ENCODE peak calls at places on chromosomes 16 and 17, in nine cellular contexts. A, R, I, D, E, F, T, J and W are unnamed samples.

GRCh38 chr17:31216053-31216751 is 80.8 kb downstream of the OMG start:
- DNase-seq in E (peak), I (no peak), J (no peak), F (peak), D (no peak), T (peak), A (peak), R (no peak), W (no peak)

GRCh38 chr16:88389621-88390160 is 6.9 kb downstream of the ZNF469 start:
- DNase-seq in R (no peak), T (no peak), F (no peak), I (no peak), A (no peak), E (no peak), D (no peak), J (no peak), W (no peak)

GRCh38 chr16:52474679-52475078 is 72.3 kb downstream of the TOX3 start:
- DNase-seq in D (no peak), I (no peak), T (no peak), J (no peak), E (no peak), R (no peak), A (no peak), F (no peak), W (no peak)

GRCh38 chr17:7330099-7331015 is 1.2 kb upstream of the NEURL4 start:
- DNase-seq in R (peak), E (peak), F (peak), I (peak), T (no peak), J (no peak), A (peak), D (peak), W (peak)

GRCh38 chr17:76027159-76027839 is at the start of gene EVPL:
- DNase-seq in A (peak), F (no peak), R (peak), I (no peak), J (no peak), D (no peak), E (no peak), T (no peak), W (no peak)

GRCh38 chr16:85393674-85394510 is 219.2 kb upstream of the GSE1 start:
- DNase-seq in E (no peak), A (no peak), J (peak), D (no peak), T (no peak), R (peak), I (peak), F (peak), W (peak)

GRCh38 chr17:45342871-45343526 is 26.2 kb upstream of the MAP3K14 start:
- DNase-seq in I (no peak), F (no peak), T (no peak), D (no peak), E (no peak), R (no peak), J (no peak), A (no peak), W (no peak)

GRCh38 chr17:17146791-17147406 is 59.2 kb downstream of the PLD6 start:
- DNase-seq in I (peak), A (no peak), R (peak), E (no peak), D (no peak), T (no peak), J (no peak), F (no peak), W (peak)

GRCh38 chr16:83895243-83895642 is 3.7 kb upstream of the MLYCD start:
- DNase-seq in I (no peak), F (no peak), J (no peak), R (no peak), D (no peak), E (no peak), A (no peak), T (no peak), W (no peak)

GRCh38 chr17:62897706-62898105 is 68.3 kb upstream of the TANC2 start:
- DNase-seq in R (no peak), T (no peak), E (no peak), I (no peak), J (no peak), A (no peak), F (no peak), D (no peak), W (no peak)

GRCh38 chr17:43134774-43135453 is 9.8 kb upstream of the BRCA1 start:
- DNase-seq in R (no peak), A (no peak), E (no peak), D (no peak), J (no peak), I (no peak), T (no peak), F (no peak), W (no peak)

GRCh38 chr17:64732336-64733006 is 70.4 kb upstream of the SMURF2 start:
- DNase-seq in I (peak), D (no peak), T (no peak), J (no peak), R (no peak), E (no peak), F (peak), A (no peak), W (peak)

GRCh38 chr17:65819810-65820209 is 258.4 kb upstream of the AXIN2 start:
- DNase-seq in I (no peak), R (no peak), D (no peak), A (no peak), J (no peak), F (no peak), E (no peak), T (no peak), W (no peak)

GRCh38 chr17:77214743-77215142 is 74.0 kb downstream of the SEC14L1 start:
- DNase-seq in F (peak), E (no peak), A (peak), R (peak), T (no peak), D (no peak), I (no peak), J (no peak), W (peak)

GRCh38 chr17:16925461-16926060 is 46.4 kb downstream of the TNFRSF13B start:
- DNase-seq in T (no peak), F (no peak), R (no peak), E (no peak), A (no peak), J (no peak), I (no peak), D (no peak), W (peak)

GRCh38 chr17:79457376-79457775 is 153.5 kb downstream of the RBFOX3 start:
- DNase-seq in D (no peak), F (no peak), T (no peak), R (no peak), E (no peak), I (no peak), A (no peak), J (no peak), W (no peak)

GRCh38 chr17:47201168-47201567 is 8.0 kb upstream of the MYL4 start:
- DNase-seq in I (no peak), E (no peak), R (no peak), A (no peak), F (no peak), D (no peak), T (no peak), J (no peak), W (no peak)

GRCh38 chr16:86680661-86681439 is 102.5 kb downstream of the FOXL1 start:
- DNase-seq in J (no peak), R (no peak), I (no peak), F (no peak), E (no peak), D (no peak), T (no peak), A (no peak), W (no peak)

GRCh38 chr17:77141846-77142449 is 1.2 kb downstream of the SEC14L1 start:
- DNase-seq in J (no peak), F (no peak), E (no peak), T (no peak), D (no peak), A (no peak), R (no peak), I (no peak), W (no peak)

GRCh38 chr17:81807839-81808238 is 3.9 kb downstream of the GCGR start:
- DNase-seq in A (no peak), F (no peak), R (no peak), D (no peak), I (no peak), E (no peak), T (no peak), J (no peak), W (no peak)

GRCh38 chr16:4383591-4384495 is 12.2 kb downstream of the VASN start:
- DNase-seq in I (no peak), R (no peak), F (no peak), E (no peak), T (no peak), A (no peak), J (no peak), D (no peak), W (peak)

GRCh38 chr16:1378087-1378803 is 26.5 kb downstream of the GNPTG start:
- DNase-seq in R (no peak), E (no peak), D (no peak), F (no peak), J (no peak), I (no peak), T (no peak), A (no peak), W (no peak)

GRCh38 chr16:9332574-9333148 is 241.2 kb downstream of the HAPSTR1 start:
- DNase-seq in D (no peak), E (no peak), T (no peak), J (no peak), F (no peak), I (no peak), R (no peak), A (no peak), W (no peak)

GRCh38 chr17:18031955-18032354 is 7.0 kb downstream of the ATPAF2 start:
- DNase-seq in T (no peak), D (no peak), F (peak), A (no peak), R (no peak), J (no peak), E (no peak), I (no peak), W (no peak)

GRCh38 chr17:34269969-34270368 is at the start of gene CCL7:
- DNase-seq in T (no peak), I (no peak), R (no peak), E (no peak), F (no peak), A (no peak), J (no peak), D (no peak), W (no peak)

GRCh38 chr16:80006175-80006895 is 405.8 kb upstream of the MAF start:
- DNase-seq in D (no peak), E (no peak), T (no peak), F (peak), J (no peak), I (peak), A (peak), R (no peak), W (peak)

GRCh38 chr17:10172241-10172741 is 26.1 kb downstream of the GAS7 start:
- DNase-seq in I (no peak), A (no peak), F (peak), J (no peak), D (no peak), R (no peak), T (peak), E (no peak), W (no peak)

GRCh38 chr16:46569231-46569735 is 51.9 kb downstream of the SHCBP1 start:
- DNase-seq in E (no peak), A (no peak), D (no peak), J (no peak), F (no peak), R (no peak), T (no peak), I (no peak), W (no peak)

GRCh38 chr17:73155410-73156165 is 9.2 kb upstream of the SSTR2 start:
- DNase-seq in R (no peak), E (peak), A (no peak), D (no peak), I (no peak), J (no peak), T (no peak), F (no peak), W (no peak)

GRCh38 chr16:4307215-4308037 is 8.4 kb upstream of the GLIS2 start:
- DNase-seq in A (peak), J (peak), D (peak), T (peak), R (peak), F (peak), I (peak), E (no peak), W (peak)

GRCh38 chr16:8113843-8114242 is 476.5 kb downstream of the TMEM114 start:
- DNase-seq in R (no peak), A (no peak), I (no peak), J (no peak), F (no peak), E (no peak), T (no peak), D (no peak), W (no peak)